ENCODE peak calls at places on chromosome 2, in eight cellular contexts. J, F, T, A, I, Z, G and B are unnamed samples.

GRCh38 chr2:74708883-74709282 is 54.8 kb downstream of the SEMA4F start:
- DNase-seq in J (peak), F (no peak), T (no peak), A (peak), I (peak), Z (no peak), G (no peak), B (no peak)

GRCh38 chr2:72157871-72158771 is 10.5 kb upstream of the CYP26B1 start:
- DNase-seq in J (no peak), F (no peak), T (no peak), A (no peak), I (no peak), Z (no peak), G (no peak), B (no peak)

GRCh38 chr2:84160461-84160860 is 298.6 kb downstream of the SUCLG1 start:
- DNase-seq in J (no peak), F (no peak), T (no peak), A (no peak), I (no peak), Z (no peak), G (no peak), B (no peak)

GRCh38 chr2:75565523-75566449 is 5.0 kb upstream of the EVA1A start:
- DNase-seq in J (peak), F (no peak), T (no peak), A (peak), I (peak), Z (no peak), G (no peak), B (no peak)

GRCh38 chr2:28088970-28089369 is 198.4 kb downstream of the BABAM2 start:
- DNase-seq in J (peak), F (no peak), T (no peak), A (no peak), I (peak), Z (no peak), G (no peak), B (no peak)

GRCh38 chr2:33498291-33498956 is 22.0 kb downstream of the RASGRP3 start:
- DNase-seq in J (no peak), F (no peak), T (no peak), A (no peak), I (no peak), Z (no peak), G (no peak), B (no peak)

GRCh38 chr2:190277234-190278112 is 42.2 kb downstream of the HIBCH start:
- DNase-seq in J (peak), F (peak), T (peak), A (no peak), I (peak), Z (peak), G (no peak), B (peak)

GRCh38 chr2:46239847-46240181 is 57.4 kb upstream of the EPAS1 start:
- DNase-seq in J (no peak), F (no peak), T (no peak), A (no peak), I (no peak), Z (no peak), G (no peak), B (peak)

GRCh38 chr2:44291281-44292248 is 16.3 kb downstream of the SLC3A1 start:
- DNase-seq in J (peak), F (no peak), T (no peak), A (peak), I (peak), Z (peak), G (peak), B (no peak)

GRCh38 chr2:215218587-215219577 is 80.5 kb upstream of the ABCA12 start:
- DNase-seq in J (peak), F (no peak), T (no peak), A (peak), I (no peak), Z (no peak), G (no peak), B (no peak)

GRCh38 chr2:239858179-239858578 is 167.0 kb downstream of the NDUFA10 start:
- DNase-seq in J (no peak), F (peak), T (no peak), A (no peak), I (no peak), Z (peak), G (no peak), B (peak)

GRCh38 chr2:38797276-38797675 is 19.3 kb downstream of the GEMIN6 start:
- DNase-seq in J (no peak), F (no peak), T (no peak), A (no peak), I (no peak), Z (no peak), G (no peak), B (no peak)

GRCh38 chr2:101781326-101781725 is 83.8 kb downstream of the MAP4K4 start:
- DNase-seq in J (no peak), F (no peak), T (no peak), A (no peak), I (no peak), Z (no peak), G (no peak), B (no peak)

GRCh38 chr2:28354920-28355520 is 37.6 kb upstream of the FOSL2 start:
- DNase-seq in J (no peak), F (no peak), T (no peak), A (no peak), I (no peak), Z (no peak), G (no peak), B (no peak)

GRCh38 chr2:189161894-189162293 is 17.7 kb downstream of the COL5A2 start:
- DNase-seq in J (no peak), F (no peak), T (no peak), A (no peak), I (no peak), Z (no peak), G (no peak), B (no peak)

GRCh38 chr2:159153463-159153862 is 133.0 kb downstream of the WDSUB1 start:
- DNase-seq in J (peak), F (no peak), T (no peak), A (no peak), I (no peak), Z (no peak), G (no peak), B (peak)

GRCh38 chr2:178108176-178108575 is 4.1 kb upstream of the RBM45 start:
- DNase-seq in J (no peak), F (no peak), T (peak), A (no peak), I (no peak), Z (no peak), G (no peak), B (no peak)

GRCh38 chr2:177078416-177078815 is 134.2 kb upstream of the HNRNPA3 start:
- DNase-seq in J (peak), F (no peak), T (no peak), A (no peak), I (peak), Z (no peak), G (peak), B (no peak)

GRCh38 chr2:40127890-40128548 is 323.9 kb downstream of the SLC8A1 start:
- DNase-seq in J (no peak), F (no peak), T (no peak), A (no peak), I (peak), Z (no peak), G (no peak), B (no peak)

GRCh38 chr2:120229341-120229740 is 6.1 kb upstream of the TMEM185B start:
- DNase-seq in J (no peak), F (no peak), T (no peak), A (no peak), I (no peak), Z (no peak), G (no peak), B (no peak)

GRCh38 chr2:172082944-172083718 is 2.2 kb upstream of the DLX1 start:
- DNase-seq in J (peak), F (peak), T (no peak), A (no peak), I (peak), Z (no peak), G (no peak), B (no peak)
- H3K4me3 ChIP-seq in J (no peak), F (no peak), T (peak), A (no peak), I (peak), Z (no peak), G (no peak), B (no peak)

GRCh38 chr2:134218414-134218813 is 35.5 kb upstream of the MGAT5 start:
- DNase-seq in J (no peak), F (no peak), T (no peak), A (no peak), I (no peak), Z (no peak), G (no peak), B (no peak)

GRCh38 chr2:134220525-134220924 is 33.3 kb upstream of the MGAT5 start:
- DNase-seq in J (no peak), F (no peak), T (no peak), A (no peak), I (no peak), Z (no peak), G (no peak), B (no peak)

GRCh38 chr2:134217316-134217715 is 36.6 kb upstream of the MGAT5 start:
- DNase-seq in J (no peak), F (no peak), T (no peak), A (no peak), I (no peak), Z (no peak), G (no peak), B (no peak)

GRCh38 chr2:134217924-134218323 is 35.9 kb upstream of the MGAT5 start:
- DNase-seq in J (peak), F (no peak), T (peak), A (no peak), I (peak), Z (no peak), G (no peak), B (no peak)

GRCh38 chr2:134218928-134219707 is 34.8 kb upstream of the MGAT5 start:
- DNase-seq in J (peak), F (no peak), T (peak), A (no peak), I (no peak), Z (peak), G (no peak), B (peak)
- H3K4me3 ChIP-seq in J (no peak), F (no peak), T (no peak), A (no peak), I (no peak), Z (no peak), G (no peak), B (no peak)

GRCh38 chr2:194610297-194610696 is 1046.7 kb upstream of the SLC39A10 start:
- DNase-seq in J (no peak), F (no peak), T (no peak), A (no peak), I (no peak), Z (no peak), G (no peak), B (no peak)
- H3K4me3 ChIP-seq in J (no peak), F (no peak), T (no peak), A (no peak), I (no peak), Z (no peak), G (no peak), B (no peak)

GRCh38 chr2:127651987-127652550 is 6.1 kb downstream of the GPR17 start:
- DNase-seq in J (no peak), F (no peak), T (no peak), A (no peak), I (no peak), Z (no peak), G (peak), B (no peak)
- H3K4me3 ChIP-seq in J (no peak), F (no peak), T (no peak), A (no peak), I (no peak), Z (no peak), G (no peak), B (no peak)

GRCh38 chr2:96245609-96246390 is 20.0 kb downstream of the TMEM127 start:
- DNase-seq in J (peak), F (no peak), T (no peak), A (no peak), I (peak), Z (peak), G (no peak), B (no peak)
- H3K4me3 ChIP-seq in J (no peak), F (no peak), T (no peak), A (no peak), I (no peak), Z (no peak), G (no peak), B (no peak)